ENCODE peak calls at places on chromosomes 2 and 18, in nine cellular contexts. I is RWPE1; N is fibroblast of mammary gland; G is stimulated activated CD4-positive, alpha-beta T cell treated with anti-CD3 and anti-CD28 coated beads, Interleukin-15, amount 100 ng/mL, for 1 hour; O is mesothelial cell of epicardium; H is A172; J is BJ; T is dermis blood vessel endothelial cell; Y is HFF-Myc. F is an unnamed sample.

GRCh38 chr2:66389651-66390131 is 45.2 kb upstream of the MEIS1 start:
- DNase-seq in O (no peak), H (peak), Y (no peak), N (peak), G (no peak), I (peak), T (no peak), J (no peak), F (no peak)

GRCh38 chr2:20130821-20131645 is 79.6 kb upstream of the LAPTM4A start:
- DNase-seq in N (no peak), J (no peak), T (no peak), O (no peak), Y (no peak), I (no peak), G (no peak), H (peak), F (no peak)

GRCh38 chr2:165627463-165627862 is 158.0 kb downstream of the CSRNP3 start:
- DNase-seq in I (peak), G (no peak), J (no peak), O (no peak), H (peak), N (peak), T (no peak), Y (peak), F (no peak)

GRCh38 chr2:51795248-51795888 is 763.4 kb upstream of the NRXN1 start:
- DNase-seq in G (no peak), I (no peak), Y (no peak), O (peak), J (no peak), N (no peak), T (peak), H (peak), F (no peak)

GRCh38 chr2:171741189-171741588 is 53.9 kb downstream of the DYNC1I2 start:
- DNase-seq in H (peak), Y (no peak), N (peak), J (no peak), T (no peak), O (no peak), I (no peak), G (no peak), F (no peak)

GRCh38 chr2:65974067-65974723 is 460.7 kb upstream of the MEIS1 start:
- DNase-seq in Y (no peak), I (no peak), N (peak), H (peak), J (no peak), O (no peak), G (no peak), T (no peak), F (no peak)

GRCh38 chr2:174636979-174637378 is 39.4 kb upstream of the WIPF1 start:
- DNase-seq in Y (no peak), J (no peak), G (no peak), H (no peak), T (no peak), O (no peak), N (no peak), I (no peak), F (no peak)

GRCh38 chr2:42928161-42928691 is 135.8 kb upstream of the HAAO start:
- DNase-seq in N (no peak), O (no peak), J (no peak), T (no peak), H (no peak), G (no peak), I (no peak), Y (no peak), F (no peak)

GRCh38 chr18:8706981-8707940 is 1.9 kb downstream of the MTCL1 start:
- DNase-seq in T (peak), Y (peak), O (peak), J (no peak), G (no peak), H (peak), N (peak), I (peak), F (peak)

GRCh38 chr2:38515155-38516074 is 87.3 kb downstream of the HNRNPLL start:
- DNase-seq in N (peak), Y (no peak), O (peak), I (peak), J (no peak), H (peak), T (no peak), G (no peak), F (no peak)

GRCh38 chr2:128304715-128305554 is 13.7 kb downstream of the HS6ST1 start:
- DNase-seq in T (peak), J (peak), N (peak), G (no peak), Y (peak), I (peak), H (peak), O (peak), F (no peak)

GRCh38 chr18:70036771-70037452 is 89.2 kb upstream of the CD226 start:
- DNase-seq in Y (no peak), G (no peak), I (no peak), O (no peak), J (no peak), N (no peak), H (no peak), T (no peak), F (no peak)

GRCh38 chr18:2878656-2879330 is 32.0 kb downstream of the EMILIN2 start:
- DNase-seq in O (no peak), Y (no peak), T (no peak), I (no peak), H (no peak), J (no peak), G (no peak), N (peak), F (peak)

GRCh38 chr2:33051586-33052385 is 105.0 kb downstream of the LTBP1 start:
- DNase-seq in G (no peak), H (no peak), I (no peak), Y (peak), T (no peak), J (peak), N (peak), O (no peak), F (no peak)

GRCh38 chr2:43707255-43707654 is 31.0 kb upstream of the C1GALT1C1L start:
- DNase-seq in N (peak), Y (peak), G (no peak), O (no peak), I (peak), H (peak), J (peak), T (peak), F (no peak)

GRCh38 chr2:8257502-8257901 is 424.4 kb upstream of the ID2 start:
- DNase-seq in T (no peak), I (no peak), N (no peak), Y (no peak), O (no peak), H (no peak), G (no peak), J (no peak), F (no peak)

GRCh38 chr2:120486441-120486840 is 140.5 kb downstream of the INHBB start:
- DNase-seq in H (no peak), N (no peak), T (no peak), J (no peak), I (no peak), Y (no peak), G (no peak), O (no peak), F (no peak)

GRCh38 chr2:203600286-203600685 is 65.2 kb upstream of the RAPH1 start:
- DNase-seq in T (no peak), I (no peak), O (no peak), G (no peak), H (no peak), J (no peak), N (no peak), Y (no peak), F (no peak)

GRCh38 chr2:202185156-202185555 is 53.2 kb downstream of the SUMO1 start:
- DNase-seq in H (no peak), T (no peak), I (no peak), O (no peak), N (no peak), Y (no peak), G (no peak), J (no peak), F (peak)

GRCh38 chr2:120240901-120241429 is 11.7 kb upstream of the RALB start:
- DNase-seq in J (no peak), Y (no peak), O (no peak), I (no peak), H (no peak), G (no peak), T (no peak), N (no peak), F (no peak)

GRCh38 chr2:127024769-127025356 is 82.1 kb downstream of the BIN1 start:
- DNase-seq in N (peak), G (no peak), Y (no peak), T (no peak), J (no peak), O (peak), I (no peak), H (no peak), F (no peak)

GRCh38 chr2:218402491-218402901 is 2.8 kb downstream of the CTDSP1 start:
- DNase-seq in Y (no peak), J (no peak), O (no peak), N (no peak), T (no peak), I (no peak), H (no peak), G (no peak), F (peak)

GRCh38 chr2:102736607-102737409 is 25.0 kb upstream of the TMEM182 start:
- DNase-seq in O (peak), T (peak), Y (no peak), N (peak), G (peak), H (peak), I (peak), J (no peak), F (peak)

F was measured in D721Med.